ENCODE peak calls at places on chromosomes 5 and 9, in eight cellular contexts. C is NT2/D1, D is small intestine, T is Peyer's patch, Q is right lobe of liver, K is GM23338, G is neural progenitor cell, X is psoas muscle. W is an unnamed sample. For H3K4me1, the result is how much of the 10 kb centered on the place peaks cover.

GRCh38 chr5:108753877-108754276 is 6.2 kb downstream of the FER start:
- DNase-seq in D (no peak), G (no peak), Q (no peak), T (no peak), C (no peak), X (no peak), K (no peak), W (no peak)

GRCh38 chr9:28678097-28678496 is 1104.8 kb upstream of the C9orf72 start:
- DNase-seq in T (no peak), C (no peak), G (no peak), D (no peak), Q (no peak), X (no peak), K (peak), W (no peak)

GRCh38 chr9:106869458-106869857 is 6.5 kb downstream of the ZNF462 start:
- DNase-seq in T (no peak), X (no peak), C (no peak), Q (no peak), G (no peak), D (no peak), K (no peak), W (no peak)

GRCh38 chr9:121720992-121721350 is 69.5 kb downstream of the DAB2IP start:
- DNase-seq in Q (no peak), K (peak), G (no peak), T (no peak), D (no peak), C (no peak), X (no peak), W (no peak)

GRCh38 chr9:129174724-129175514 is 3.1 kb downstream of the IER5L start:
- DNase-seq in K (peak), X (peak), Q (peak), C (no peak), G (peak), D (peak), T (peak), W (no peak)

GRCh38 chr9:130472184-130472705 is 27.5 kb downstream of the ASS1 start:
- DNase-seq in D (no peak), X (no peak), C (no peak), K (no peak), Q (no peak), T (no peak), G (no peak), W (no peak)

GRCh38 chr5:41112486-41113455 is 41.6 kb upstream of the MROH2B start:
- DNase-seq in K (no peak), G (no peak), Q (no peak), D (no peak), C (no peak), T (no peak), X (no peak), W (no peak)

GRCh38 chr9:23587433-23587832 is 238.6 kb downstream of the ELAVL2 start:
- DNase-seq in T (no peak), D (no peak), Q (peak), C (no peak), G (no peak), X (peak), K (no peak), W (no peak)

GRCh38 chr9:89598926-89599325 is 5.9 kb upstream of the GADD45G start:
- DNase-seq in K (no peak), Q (no peak), T (peak), X (no peak), D (peak), C (no peak), G (no peak), W (no peak)

GRCh38 chr9:86601697-86602096 is 247.5 kb upstream of the TUT7 start:
- DNase-seq in D (no peak), T (no peak), G (no peak), C (no peak), Q (no peak), K (no peak), X (no peak), W (no peak)

GRCh38 chr9:126527109-126527825 is 86.5 kb upstream of the LMX1B start:
- DNase-seq in D (no peak), K (no peak), G (no peak), T (no peak), Q (peak), X (no peak), C (no peak), W (no peak)

GRCh38 chr9:126676685-126677143 is 63.0 kb downstream of the LMX1B start:
- DNase-seq in X (no peak), G (peak), K (peak), C (peak), D (no peak), T (no peak), Q (no peak), W (no peak)

GRCh38 chr5:143177263-143177994 is 226.1 kb downstream of the NR3C1 start:
- DNase-seq in G (no peak), K (no peak), Q (no peak), X (peak), T (no peak), C (no peak), D (no peak), W (no peak)
- H3K4me1 ChIP-seq in G (under half), K (under half), Q (under half), X (under half), T (under half), C (under half), D (under half), W (under half)

GRCh38 chr9:63816742-63817621 is 1468.0 kb downstream of the FOXD4L5 start:
- DNase-seq in K (peak), C (peak), D (peak), G (peak), T (peak), Q (peak), X (peak), W (peak)

GRCh38 chr9:63817622-63818518 is 1467.1 kb downstream of the FOXD4L5 start:
- DNase-seq in Q (peak), C (peak), G (peak), X (peak), D (peak), T (peak), K (peak), W (no peak)
- H3K4me3 ChIP-seq in Q (no peak), C (peak), G (peak), X (no peak), D (no peak), T (peak), K (peak), W (peak)

GRCh38 chr9:70413427-70413797 is 1.0 kb downstream of the KLF9 start:
- DNase-seq in G (peak), C (no peak), Q (no peak), K (peak), T (no peak), D (no peak), X (no peak), W (no peak)
- H3K4me1 ChIP-seq in G (under half), C (under half), Q (under half), K (under half), T (under half), D (under half), X (under half), W (under half)

GRCh38 chr9:108973876-108974275 is 39.4 kb downstream of the CTNNAL1 start:
- DNase-seq in C (no peak), Q (no peak), G (no peak), T (no peak), K (no peak), D (no peak), X (no peak), W (no peak)

GRCh38 chr9:108972186-108972585 is 38.0 kb downstream of the ABITRAM start:
- DNase-seq in K (no peak), C (no peak), D (no peak), G (no peak), T (no peak), Q (no peak), X (no peak), W (no peak)

GRCh38 chr9:108978121-108978694 is 35.1 kb downstream of the CTNNAL1 start:
- DNase-seq in Q (no peak), G (no peak), D (no peak), K (no peak), T (no peak), C (no peak), X (no peak), W (no peak)

GRCh38 chr9:108967916-108968315 is 33.7 kb downstream of the ABITRAM start:
- DNase-seq in D (no peak), X (no peak), K (no peak), C (no peak), T (no peak), G (no peak), Q (no peak), W (no peak)

GRCh38 chr9:108972626-108973209 is 38.5 kb downstream of the ABITRAM start:
- DNase-seq in X (no peak), K (no peak), D (no peak), Q (no peak), G (no peak), C (no peak), T (no peak), W (no peak)
- H3K4me3 ChIP-seq in X (no peak), K (no peak), D (no peak), Q (no peak), G (no peak), C (no peak), T (no peak), W (no peak)

DNA sequence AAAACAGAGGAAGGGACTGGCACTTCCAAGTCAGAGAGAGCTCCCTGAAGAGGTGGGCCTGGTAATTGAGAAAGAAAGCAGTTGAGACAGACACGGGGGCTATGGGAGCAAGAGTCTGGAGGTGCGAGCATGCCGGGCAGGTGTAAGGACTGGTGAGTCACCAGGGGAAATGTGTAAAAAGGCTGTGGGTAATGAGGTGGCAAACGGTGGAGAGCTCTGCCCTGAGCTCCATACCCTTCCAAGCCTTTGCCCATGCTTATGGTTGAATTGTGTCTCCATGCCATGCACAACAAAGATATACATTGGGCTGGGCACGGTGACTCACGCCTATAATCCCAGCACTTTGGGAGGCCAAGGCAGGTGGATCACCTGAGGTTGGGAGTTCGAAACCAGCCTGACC is 18.0 kb upstream of the JADE2 start:
- DNase-seq in Q (no peak), C (no peak), K (no peak), X (no peak), G (no peak), T (no peak), D (peak), W (no peak)
- H3K4me1 ChIP-seq in Q (under half), C (under half), K (half or more), X (half or more), G (under half), T (under half), D (under half), W (under half)

DNA sequence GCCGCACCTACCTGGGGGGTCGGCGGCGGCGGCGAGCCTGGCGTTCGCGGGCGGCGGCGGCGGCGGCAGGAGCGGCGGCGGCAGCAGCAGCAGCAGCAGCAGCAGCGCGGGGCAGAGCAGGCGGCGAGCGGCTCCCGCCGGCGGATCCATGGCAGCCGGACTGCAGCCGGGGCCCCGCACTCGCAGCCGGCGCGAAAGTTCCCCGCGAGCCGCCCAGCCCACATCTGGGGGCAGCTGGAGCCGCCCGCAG is 157 bp downstream of the ADAMTS2 start:
- DNase-seq in G (no peak), X (no peak), K (no peak), C (no peak), Q (no peak), D (no peak), T (no peak), W (no peak)
- H3K4me3 ChIP-seq in G (peak), X (peak), K (peak), C (no peak), Q (peak), D (no peak), T (peak), W (peak)

GRCh38 chr5:91474201-91474600 is 91.1 kb upstream of the ARRDC3 start:
- DNase-seq in X (no peak), T (no peak), C (no peak), Q (no peak), D (no peak), G (no peak), K (no peak), W (no peak)

GRCh38 chr5:91478096-91478495 is 95.0 kb upstream of the ARRDC3 start:
- DNase-seq in C (no peak), D (no peak), X (no peak), T (no peak), K (no peak), Q (no peak), G (no peak), W (no peak)

GRCh38 chr5:91477408-91477807 is 94.3 kb upstream of the ARRDC3 start:
- DNase-seq in K (no peak), T (no peak), Q (no peak), G (no peak), C (no peak), X (no peak), D (no peak), W (no peak)
- H3K4me1 ChIP-seq in K (under half), T (under half), Q (under half), G (under half), C (under half), X (under half), D (under half), W (under half)